ENCODE peak calls at places on chromosome 19, in seven cellular contexts. One of them, this sample, is unnamed. For H3K36me3, the result is how much of the 10 kb centered on the place peaks cover.

GRCh38 chr19:50409347-50409746 is 9.4 kb upstream of the SPIB start:
- DNase-seq in GM23338: no peak
- DNase-seq in IMR-90: no peak
- DNase-seq in adrenal gland: no peak
- DNase-seq in sigmoid colon: no peak
- DNase-seq in heart right ventricle: no peak
- DNase-seq in body of pancreas: no peak
- DNase-seq in this sample: no peak

GRCh38 chr19:4295972-4296771 is 6.0 kb downstream of the TMIGD2 start:
- DNase-seq in GM23338: peak
- DNase-seq in sigmoid colon: no peak
- DNase-seq in heart right ventricle: no peak
- DNase-seq in adrenal gland: no peak
- DNase-seq in IMR-90: no peak
- DNase-seq in body of pancreas: peak
- DNase-seq in this sample: no peak

GRCh38 chr19:2477141-2477710 is 1.3 kb downstream of the GADD45B start:
- DNase-seq in IMR-90: peak
- DNase-seq in sigmoid colon: no peak
- DNase-seq in GM23338: no peak
- DNase-seq in body of pancreas: peak
- DNase-seq in heart right ventricle: peak
- DNase-seq in adrenal gland: no peak
- DNase-seq in this sample: peak

GRCh38 chr19:1081301-1082164 is 13.6 kb downstream of the POLR2E start:
- DNase-seq in body of pancreas: peak
- DNase-seq in sigmoid colon: no peak
- DNase-seq in heart right ventricle: no peak
- DNase-seq in GM23338: peak
- DNase-seq in adrenal gland: no peak
- DNase-seq in IMR-90: no peak
- DNase-seq in this sample: no peak

GRCh38 chr19:18173572-18174294 is at the start of gene IFI30:
- DNase-seq in adrenal gland: peak
- DNase-seq in sigmoid colon: peak
- DNase-seq in IMR-90: no peak
- DNase-seq in GM23338: peak
- DNase-seq in heart right ventricle: peak
- DNase-seq in body of pancreas: peak
- DNase-seq in this sample: peak

GRCh38 chr19:19068659-19069509 is 5.1 kb downstream of the SLC25A42 start:
- DNase-seq in adrenal gland: no peak
- DNase-seq in heart right ventricle: no peak
- DNase-seq in GM23338: no peak
- DNase-seq in sigmoid colon: no peak
- DNase-seq in body of pancreas: no peak
- DNase-seq in IMR-90: no peak
- DNase-seq in this sample: no peak

GRCh38 chr19:49891393-49891792 is 5.3 kb downstream of the IL4I1 start:
- DNase-seq in sigmoid colon: no peak
- DNase-seq in heart right ventricle: no peak
- DNase-seq in IMR-90: no peak
- DNase-seq in adrenal gland: no peak
- DNase-seq in body of pancreas: no peak
- DNase-seq in GM23338: no peak
- DNase-seq in this sample: no peak

GRCh38 chr19:48770223-48770622 is 14.9 kb downstream of the FGF21 start:
- DNase-seq in IMR-90: no peak
- DNase-seq in sigmoid colon: no peak
- DNase-seq in adrenal gland: no peak
- DNase-seq in GM23338: no peak
- DNase-seq in heart right ventricle: no peak
- DNase-seq in body of pancreas: no peak
- DNase-seq in this sample: peak

GRCh38 chr19:19381007-19381926 is 24.2 kb upstream of the GATAD2A start:
- DNase-seq in sigmoid colon: no peak
- DNase-seq in IMR-90: no peak
- DNase-seq in heart right ventricle: no peak
- DNase-seq in adrenal gland: no peak
- DNase-seq in body of pancreas: peak
- DNase-seq in GM23338: no peak
- DNase-seq in this sample: no peak

GRCh38 chr19:4624301-4624700 is 15.0 kb upstream of the TNFAIP8L1 start:
- DNase-seq in sigmoid colon: no peak
- DNase-seq in heart right ventricle: no peak
- DNase-seq in adrenal gland: no peak
- DNase-seq in body of pancreas: no peak
- DNase-seq in IMR-90: no peak
- DNase-seq in GM23338: no peak
- DNase-seq in this sample: no peak

GRCh38 chr19:22623841-22624221 is 10.3 kb upstream of the ZNF492 start:
- DNase-seq in heart right ventricle: no peak
- DNase-seq in adrenal gland: no peak
- DNase-seq in IMR-90: no peak
- DNase-seq in GM23338: no peak
- DNase-seq in body of pancreas: no peak
- DNase-seq in sigmoid colon: no peak
- DNase-seq in this sample: no peak

GRCh38 chr19:39301021-39301420 is 4.8 kb downstream of the IFNL1 start:
- DNase-seq in IMR-90: no peak
- DNase-seq in body of pancreas: no peak
- DNase-seq in GM23338: no peak
- DNase-seq in sigmoid colon: peak
- DNase-seq in adrenal gland: no peak
- DNase-seq in heart right ventricle: no peak
- DNase-seq in this sample: no peak

GRCh38 chr19:16627194-16627927 is 643 bp downstream of the MED26 start:
- DNase-seq in sigmoid colon: peak
- DNase-seq in body of pancreas: peak
- DNase-seq in adrenal gland: no peak
- DNase-seq in GM23338: no peak
- DNase-seq in heart right ventricle: peak
- DNase-seq in IMR-90: no peak
- DNase-seq in this sample: peak

GRCh38 chr19:27777242-27777641 is 1435.7 kb downstream of the UQCRFS1 start:
- DNase-seq in body of pancreas: no peak
- DNase-seq in GM23338: no peak
- DNase-seq in sigmoid colon: no peak
- DNase-seq in adrenal gland: peak
- DNase-seq in heart right ventricle: no peak
- DNase-seq in IMR-90: no peak
- DNase-seq in this sample: no peak

GRCh38 chr19:33235269-33235995 is 9.8 kb upstream of the SLC7A10 start:
- DNase-seq in heart right ventricle: peak
- DNase-seq in adrenal gland: peak
- DNase-seq in IMR-90: peak
- DNase-seq in GM23338: peak
- DNase-seq in body of pancreas: peak
- DNase-seq in sigmoid colon: peak
- DNase-seq in this sample: peak

GRCh38 chr19:17325881-17326594 is 8.6 kb downstream of the ANO8 start:
- DNase-seq in body of pancreas: peak
- DNase-seq in IMR-90: no peak
- DNase-seq in heart right ventricle: no peak
- DNase-seq in sigmoid colon: no peak
- DNase-seq in adrenal gland: peak
- DNase-seq in GM23338: no peak
- DNase-seq in this sample: no peak

GRCh38 chr19:42508892-42509444 is 19.3 kb downstream of the CEACAM1 start:
- DNase-seq in adrenal gland: no peak
- DNase-seq in GM23338: no peak
- DNase-seq in IMR-90: no peak
- DNase-seq in body of pancreas: no peak
- DNase-seq in sigmoid colon: no peak
- DNase-seq in heart right ventricle: no peak
- DNase-seq in this sample: no peak

GRCh38 chr19:1313695-1314613 is 28.3 kb downstream of the EFNA2 start:
- DNase-seq in adrenal gland: no peak
- DNase-seq in heart right ventricle: no peak
- DNase-seq in body of pancreas: no peak
- DNase-seq in IMR-90: no peak
- DNase-seq in sigmoid colon: no peak
- DNase-seq in GM23338: no peak
- DNase-seq in this sample: no peak

GRCh38 chr19:47082493-47082892 is 31.1 kb downstream of the ZC3H4 start:
- DNase-seq in adrenal gland: no peak
- DNase-seq in sigmoid colon: no peak
- DNase-seq in IMR-90: no peak
- DNase-seq in heart right ventricle: no peak
- DNase-seq in body of pancreas: no peak
- DNase-seq in GM23338: no peak
- DNase-seq in this sample: no peak

GRCh38 chr19:47086280-47086679 is 27.3 kb downstream of the ZC3H4 start:
- DNase-seq in sigmoid colon: no peak
- DNase-seq in body of pancreas: no peak
- DNase-seq in heart right ventricle: no peak
- DNase-seq in adrenal gland: no peak
- DNase-seq in GM23338: no peak
- DNase-seq in IMR-90: no peak
- DNase-seq in this sample: no peak

GRCh38 chr19:47081095-47081494 is 32.5 kb downstream of the ZC3H4 start:
- DNase-seq in adrenal gland: no peak
- DNase-seq in sigmoid colon: no peak
- DNase-seq in heart right ventricle: no peak
- DNase-seq in GM23338: no peak
- DNase-seq in IMR-90: no peak
- DNase-seq in body of pancreas: no peak
- DNase-seq in this sample: no peak

GRCh38 chr19:47089767-47090350 is 23.7 kb downstream of the ZC3H4 start:
- DNase-seq in sigmoid colon: no peak
- DNase-seq in heart right ventricle: no peak
- DNase-seq in adrenal gland: no peak
- DNase-seq in body of pancreas: no peak
- DNase-seq in IMR-90: no peak
- DNase-seq in GM23338: no peak
- DNase-seq in this sample: no peak

DNA sequence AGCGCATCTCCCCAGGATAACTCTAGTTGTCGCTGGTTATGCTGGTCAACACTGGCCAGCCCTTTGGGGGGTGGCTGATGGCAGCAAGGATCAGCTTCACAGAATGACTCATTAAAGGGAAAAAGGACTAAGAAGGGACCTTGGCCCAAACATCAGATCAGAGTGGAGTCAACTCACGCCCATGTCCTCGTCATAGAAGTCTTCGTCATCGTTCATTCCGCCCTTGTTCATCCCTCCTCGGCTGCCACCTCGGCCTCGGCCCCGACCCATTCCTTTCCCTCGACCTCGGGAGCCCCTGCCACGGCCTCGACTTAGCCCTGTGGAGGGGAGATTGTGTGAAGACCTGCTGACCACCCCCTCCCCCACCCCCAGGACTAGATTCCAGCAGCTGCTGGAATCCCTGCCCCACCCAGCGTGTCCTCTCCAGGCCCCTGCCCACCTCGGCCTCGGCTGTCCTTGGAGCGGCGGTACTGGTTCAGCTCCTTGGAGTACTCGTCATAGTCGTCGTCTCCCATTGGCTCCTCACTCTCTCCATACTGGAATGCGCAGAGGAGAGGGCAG is 28.6 kb downstream of the ZC3H4 start:
- DNase-seq in adrenal gland: no peak
- DNase-seq in IMR-90: no peak
- DNase-seq in heart right ventricle: no peak
- DNase-seq in GM23338: no peak
- DNase-seq in sigmoid colon: no peak
- DNase-seq in body of pancreas: no peak
- DNase-seq in this sample: no peak
- H3K36me3 ChIP-seq in adrenal gland: under half
- H3K36me3 ChIP-seq in IMR-90: half or more
- H3K36me3 ChIP-seq in heart right ventricle: under half
- H3K36me3 ChIP-seq in GM23338: under half
- H3K36me3 ChIP-seq in sigmoid colon: half or more
- H3K36me3 ChIP-seq in body of pancreas: under half
- H3K36me3 ChIP-seq in this sample: half or more

DNA sequence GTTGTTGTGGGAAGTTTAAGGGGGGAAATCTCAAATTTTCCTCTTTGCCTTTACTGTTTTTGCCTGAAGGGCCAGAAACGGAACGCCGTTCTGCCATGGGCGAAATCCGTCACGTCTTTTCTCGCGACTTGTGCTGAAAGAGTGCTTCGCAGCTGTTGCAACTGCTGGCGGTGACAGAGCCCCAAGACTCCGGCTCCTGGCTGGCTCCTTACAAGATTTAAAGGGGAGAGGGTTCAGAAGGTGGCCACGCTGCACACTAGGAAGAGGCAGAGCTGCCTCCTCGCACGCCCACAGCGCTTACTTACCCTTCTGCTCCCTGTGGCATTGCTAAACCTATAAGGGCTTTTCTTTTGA is 320.3 kb downstream of the ZNF536 start:
- DNase-seq in heart right ventricle: no peak
- DNase-seq in GM23338: no peak
- DNase-seq in IMR-90: no peak
- DNase-seq in adrenal gland: peak
- DNase-seq in sigmoid colon: peak
- DNase-seq in body of pancreas: peak
- DNase-seq in this sample: peak
- H3K4me3 ChIP-seq in heart right ventricle: peak
- H3K4me3 ChIP-seq in GM23338: no peak
- H3K4me3 ChIP-seq in IMR-90: no peak
- H3K4me3 ChIP-seq in adrenal gland: peak
- H3K4me3 ChIP-seq in sigmoid colon: peak
- H3K4me3 ChIP-seq in body of pancreas: no peak
- H3K4me3 ChIP-seq in this sample: peak

GRCh38 chr19:43554317-43554895 is 20.9 kb downstream of the XRCC1 start:
- DNase-seq in GM23338: no peak
- DNase-seq in body of pancreas: no peak
- DNase-seq in heart right ventricle: no peak
- DNase-seq in adrenal gland: no peak
- DNase-seq in sigmoid colon: no peak
- DNase-seq in IMR-90: no peak
- DNase-seq in this sample: no peak

GRCh38 chr19:43551399-43552197 is 18.6 kb downstream of the ZNF575 start:
- DNase-seq in IMR-90: no peak
- DNase-seq in adrenal gland: no peak
- DNase-seq in sigmoid colon: peak
- DNase-seq in GM23338: no peak
- DNase-seq in heart right ventricle: no peak
- DNase-seq in body of pancreas: no peak
- DNase-seq in this sample: no peak

GRCh38 chr19:43553656-43554055 is 20.7 kb downstream of the ZNF575 start:
- DNase-seq in adrenal gland: no peak
- DNase-seq in body of pancreas: no peak
- DNase-seq in IMR-90: no peak
- DNase-seq in heart right ventricle: no peak
- DNase-seq in sigmoid colon: no peak
- DNase-seq in GM23338: no peak
- DNase-seq in this sample: no peak

GRCh38 chr19:43552616-43553015 is 19.6 kb downstream of the ZNF575 start:
- DNase-seq in adrenal gland: no peak
- DNase-seq in heart right ventricle: no peak
- DNase-seq in body of pancreas: no peak
- DNase-seq in GM23338: no peak
- DNase-seq in sigmoid colon: no peak
- DNase-seq in IMR-90: no peak
- DNase-seq in this sample: no peak

GRCh38 chr19:43552198-43552450 is 19.1 kb downstream of the ZNF575 start:
- DNase-seq in IMR-90: no peak
- DNase-seq in heart right ventricle: no peak
- DNase-seq in body of pancreas: no peak
- DNase-seq in sigmoid colon: no peak
- DNase-seq in GM23338: no peak
- DNase-seq in adrenal gland: no peak
- DNase-seq in this sample: no peak
- H3K36me3 ChIP-seq in IMR-90: under half
- H3K36me3 ChIP-seq in heart right ventricle: under half
- H3K36me3 ChIP-seq in body of pancreas: under half
- H3K36me3 ChIP-seq in sigmoid colon: half or more
- H3K36me3 ChIP-seq in GM23338: under half
- H3K36me3 ChIP-seq in adrenal gland: under half
- H3K36me3 ChIP-seq in this sample: under half

GRCh38 chr19:15108145-15108844 is 1.1 kb downstream of the SYDE1 start:
- DNase-seq in body of pancreas: no peak
- DNase-seq in sigmoid colon: no peak
- DNase-seq in IMR-90: no peak
- DNase-seq in adrenal gland: no peak
- DNase-seq in GM23338: peak
- DNase-seq in heart right ventricle: no peak
- DNase-seq in this sample: peak
- H3K4me3 ChIP-seq in body of pancreas: peak
- H3K4me3 ChIP-seq in sigmoid colon: peak
- H3K4me3 ChIP-seq in IMR-90: peak
- H3K4me3 ChIP-seq in adrenal gland: peak
- H3K4me3 ChIP-seq in GM23338: peak
- H3K4me3 ChIP-seq in heart right ventricle: peak
- H3K4me3 ChIP-seq in this sample: peak